ENCODE peak calls at places on chromosome 10, in seven cellular contexts. One of them, this sample, is unnamed.
A peak's percentile ranks its signal among the peaks of the same experiment; 100 is the strongest.

GRCh38 chr10:42490368-42490767 is 148.0 kb downstream of the ZNF33B start:
- DNase-seq in activated CD4-positive, alpha-beta T cell treated with anti-CD3 and anti-CD28 coated beads for 36 hours: no peak
- DNase-seq in stimulated activated CD4-positive, alpha-beta T cell treated with anti-CD3 and anti-CD28 coated beads, Interleukin-4, amount 100 ng/mL, for 48 hours: no peak
- DNase-seq in iris pigment epithelial cell: no peak
- DNase-seq in HAP-1: no peak
- DNase-seq in naive thymus-derived CD8-positive, alpha-beta T cell: no peak
- DNase-seq in A549: no peak
- DNase-seq in this sample: no peak

GRCh38 chr10:74072503-74072902 is 74.6 kb downstream of the VCL start:
- DNase-seq in naive thymus-derived CD8-positive, alpha-beta T cell: no peak
- DNase-seq in HAP-1: no peak
- DNase-seq in iris pigment epithelial cell: peak; percentile 82
- DNase-seq in A549: peak; percentile 63
- DNase-seq in activated CD4-positive, alpha-beta T cell treated with anti-CD3 and anti-CD28 coated beads for 36 hours: no peak
- DNase-seq in stimulated activated CD4-positive, alpha-beta T cell treated with anti-CD3 and anti-CD28 coated beads, Interleukin-4, amount 100 ng/mL, for 48 hours: no peak
- DNase-seq in this sample: no peak

GRCh38 chr10:63504145-63504881 is 16.9 kb upstream of the REEP3 start:
- DNase-seq in stimulated activated CD4-positive, alpha-beta T cell treated with anti-CD3 and anti-CD28 coated beads, Interleukin-4, amount 100 ng/mL, for 48 hours: no peak
- DNase-seq in naive thymus-derived CD8-positive, alpha-beta T cell: no peak
- DNase-seq in A549: no peak
- DNase-seq in activated CD4-positive, alpha-beta T cell treated with anti-CD3 and anti-CD28 coated beads for 36 hours: no peak
- DNase-seq in HAP-1: no peak
- DNase-seq in iris pigment epithelial cell: no peak
- DNase-seq in this sample: no peak

GRCh38 chr10:36181421-36181820 is 539.3 kb upstream of the FZD8 start:
- DNase-seq in A549: peak; percentile 64
- DNase-seq in naive thymus-derived CD8-positive, alpha-beta T cell: no peak
- DNase-seq in stimulated activated CD4-positive, alpha-beta T cell treated with anti-CD3 and anti-CD28 coated beads, Interleukin-4, amount 100 ng/mL, for 48 hours: no peak
- DNase-seq in HAP-1: no peak
- DNase-seq in iris pigment epithelial cell: no peak
- DNase-seq in activated CD4-positive, alpha-beta T cell treated with anti-CD3 and anti-CD28 coated beads for 36 hours: no peak
- DNase-seq in this sample: no peak

GRCh38 chr10:20466731-20467130 is 430.4 kb downstream of the NEBL start:
- DNase-seq in iris pigment epithelial cell: peak; percentile 47
- DNase-seq in activated CD4-positive, alpha-beta T cell treated with anti-CD3 and anti-CD28 coated beads for 36 hours: no peak
- DNase-seq in A549: no peak
- DNase-seq in naive thymus-derived CD8-positive, alpha-beta T cell: no peak
- DNase-seq in HAP-1: no peak
- DNase-seq in stimulated activated CD4-positive, alpha-beta T cell treated with anti-CD3 and anti-CD28 coated beads, Interleukin-4, amount 100 ng/mL, for 48 hours: no peak
- DNase-seq in this sample: no peak

GRCh38 chr10:5565671-5566581 is 41.2 kb downstream of the CALML3 start:
- DNase-seq in A549: no peak
- DNase-seq in HAP-1: no peak
- DNase-seq in activated CD4-positive, alpha-beta T cell treated with anti-CD3 and anti-CD28 coated beads for 36 hours: no peak
- DNase-seq in stimulated activated CD4-positive, alpha-beta T cell treated with anti-CD3 and anti-CD28 coated beads, Interleukin-4, amount 100 ng/mL, for 48 hours: no peak
- DNase-seq in iris pigment epithelial cell: peak; percentile 74
- DNase-seq in naive thymus-derived CD8-positive, alpha-beta T cell: no peak
- DNase-seq in this sample: no peak

GRCh38 chr10:69426376-69426727 is 9.6 kb upstream of the TACR2 start:
- DNase-seq in A549: peak; percentile 38
- DNase-seq in HAP-1: no peak
- DNase-seq in activated CD4-positive, alpha-beta T cell treated with anti-CD3 and anti-CD28 coated beads for 36 hours: no peak
- DNase-seq in stimulated activated CD4-positive, alpha-beta T cell treated with anti-CD3 and anti-CD28 coated beads, Interleukin-4, amount 100 ng/mL, for 48 hours: no peak
- DNase-seq in iris pigment epithelial cell: no peak
- DNase-seq in naive thymus-derived CD8-positive, alpha-beta T cell: no peak
- DNase-seq in this sample: no peak

GRCh38 chr10:50885097-50885859 is at the start of gene A1CF:
- DNase-seq in stimulated activated CD4-positive, alpha-beta T cell treated with anti-CD3 and anti-CD28 coated beads, Interleukin-4, amount 100 ng/mL, for 48 hours: no peak
- DNase-seq in iris pigment epithelial cell: no peak
- DNase-seq in HAP-1: no peak
- DNase-seq in A549: no peak
- DNase-seq in naive thymus-derived CD8-positive, alpha-beta T cell: no peak
- DNase-seq in activated CD4-positive, alpha-beta T cell treated with anti-CD3 and anti-CD28 coated beads for 36 hours: no peak
- DNase-seq in this sample: no peak

GRCh38 chr10:6138456-6138855 is 49.6 kb downstream of the RBM17 start:
- DNase-seq in A549: no peak
- DNase-seq in iris pigment epithelial cell: no peak
- DNase-seq in stimulated activated CD4-positive, alpha-beta T cell treated with anti-CD3 and anti-CD28 coated beads, Interleukin-4, amount 100 ng/mL, for 48 hours: no peak
- DNase-seq in HAP-1: no peak
- DNase-seq in activated CD4-positive, alpha-beta T cell treated with anti-CD3 and anti-CD28 coated beads for 36 hours: no peak
- DNase-seq in naive thymus-derived CD8-positive, alpha-beta T cell: no peak
- DNase-seq in this sample: no peak

This sample was measured in NK-92 treated with Interleukin-12 subunit alpha and Interleukin-12 subunit beta, amount 100 ng/mL, for 24 hours.